ENCODE peak calls at places on chromosomes 3 and 15, in nine cellular contexts. L is prostate gland; W is A172; D is left cardiac atrium; T is body of pancreas; H is NCI-H526 treated with DMSO at 0.1 percent for 48 hours; Z is COLO829; S is GM18507; Q is activated CD8-positive, alpha-beta T cell treated with anti-CD3 and anti-CD28 coated beads for 36 hours. O is an unnamed sample.

GRCh38 chr15:72155021-72155621 is 36.9 kb downstream of the SENP8 start:
- DNase-seq in W (peak; percentile 18), Q (no peak), S (no peak), T (peak; percentile 98), Z (peak; percentile 8), L (peak; percentile 99), H (peak; percentile 36), D (peak; percentile 76), O (no peak)

GRCh38 chr3:141228385-141228784 is 3.2 kb upstream of the PXYLP1 start:
- DNase-seq in Z (no peak), L (peak; percentile 13), S (no peak), Q (no peak), D (no peak), W (no peak), H (no peak), T (no peak), O (no peak)

GRCh38 chr3:108088697-108089096 is 2.1 kb downstream of the CD47 start:
- DNase-seq in S (peak; percentile 4), H (no peak), T (no peak), L (no peak), Q (peak; percentile 76), W (peak; percentile 42), Z (peak; percentile 60), D (no peak), O (no peak)

GRCh38 chr3:141181191-141181590 is 50.4 kb upstream of the PXYLP1 start:
- DNase-seq in T (no peak), S (no peak), H (no peak), Q (no peak), D (no peak), Z (no peak), W (no peak), L (no peak), O (no peak)

GRCh38 chr3:60017631-60018030 is 967.8 kb upstream of the CFAP20DC start:
- DNase-seq in T (no peak), Q (peak; percentile 80), S (no peak), D (no peak), Z (no peak), L (no peak), W (peak; percentile 62), H (no peak), O (no peak)

GRCh38 chr15:68356778-68357177 is 75.2 kb downstream of the ITGA11 start:
- DNase-seq in L (no peak), S (no peak), D (no peak), W (no peak), H (no peak), Z (no peak), T (no peak), Q (no peak), O (no peak)

GRCh38 chr3:189766416-189766815 is 135.2 kb downstream of the TP63 start:
- DNase-seq in Q (no peak), W (no peak), Z (no peak), L (peak; percentile 49), T (no peak), D (no peak), S (no peak), H (no peak), O (no peak)

GRCh38 chr3:59286791-59287531 is 237.1 kb upstream of the CFAP20DC start:
- DNase-seq in D (peak; percentile 42), S (no peak), Z (no peak), W (peak; percentile 39), T (peak; percentile 87), L (no peak), Q (peak; percentile 64), H (no peak), O (no peak)

GRCh38 chr15:71051539-71051938 is 63.7 kb upstream of the THSD4 start:
- DNase-seq in D (peak; percentile 30), Q (no peak), L (no peak), Z (no peak), S (no peak), T (no peak), W (no peak), H (no peak), O (no peak)

O was measured in GM12891.